ENCODE peak calls at places on chromosome 18, in six cellular contexts. P, Z, V, K, Q and L are unnamed samples.

GRCh38 chr18:8224576-8224975 is 384.7 kb upstream of the RAB12 start:
- DNase-seq in K (no peak), V (no peak), P (no peak), Q (no peak), Z (peak; percentile 28), L (no peak)

GRCh38 chr18:59155140-59155539 is 15.5 kb downstream of the SEC11C start:
- DNase-seq in K (no peak), Z (peak; percentile 95), P (no peak), Q (peak; percentile 94), V (no peak), L (no peak)

GRCh38 chr18:79863946-79864725 is 66.4 kb downstream of the KCNG2 start:
- DNase-seq in Z (no peak), V (peak; percentile 42), Q (no peak), K (no peak), P (no peak), L (no peak)

GRCh38 chr18:456361-456821 is 44.1 kb downstream of the COLEC12 start:
- DNase-seq in Q (peak; percentile 5), K (no peak), Z (peak; percentile 43), V (no peak), P (no peak), L (no peak)

GRCh38 chr18:10557085-10557677 is 31.4 kb downstream of the NAPG start:
- DNase-seq in Q (no peak), Z (no peak), K (no peak), P (no peak), V (no peak), L (no peak)

GRCh38 chr18:9531791-9532410 is 56.6 kb downstream of the RALBP1 start:
- DNase-seq in V (no peak), P (peak; percentile 19), Z (peak; percentile 33), K (no peak), Q (no peak), L (no peak)

GRCh38 chr18:57915848-57916596 is 112.9 kb upstream of the ATP8B1 start:
- DNase-seq in P (peak; percentile 18), Q (no peak), K (peak; percentile 17), V (no peak), Z (peak; percentile 47), L (no peak)

GRCh38 chr18:9969247-9969646 is 55.4 kb downstream of the VAPA start:
- DNase-seq in P (no peak), Z (no peak), Q (no peak), V (no peak), K (no peak), L (no peak)

GRCh38 chr18:58536187-58536516 is 92.7 kb downstream of the ALPK2 start:
- DNase-seq in V (no peak), Z (no peak), K (no peak), Q (no peak), P (no peak), L (no peak)

GRCh38 chr18:57644540-57644939 is 22.9 kb upstream of the NARS1 start:
- DNase-seq in P (no peak), Z (peak; percentile 17), Q (no peak), V (no peak), K (no peak), L (no peak)

GRCh38 chr18:9356969-9357368 is 22.4 kb downstream of the TWSG1 start:
- DNase-seq in P (no peak), V (no peak), K (no peak), Q (no peak), Z (no peak), L (no peak)

GRCh38 chr18:45517181-45517741 is 98.0 kb upstream of the SLC14A2 start:
- DNase-seq in Q (peak; percentile 22), P (peak; percentile 80), Z (no peak), V (no peak), K (peak; percentile 37), L (no peak)

GRCh38 chr18:79617521-79618500 is 61.8 kb upstream of the CTDP1 start:
- DNase-seq in Z (no peak), V (peak; percentile 77), Q (no peak), P (no peak), K (no peak), L (no peak)

GRCh38 chr18:199214-199613 is 40.9 kb downstream of the USP14 start:
- DNase-seq in Q (peak; percentile 45), V (no peak), Z (no peak), K (no peak), P (no peak), L (no peak)

GRCh38 chr18:40851014-40851429 is 1104.0 kb upstream of the PIK3C3 start:
- DNase-seq in Z (peak; percentile 54), P (no peak), V (no peak), K (no peak), Q (no peak), L (no peak)

GRCh38 chr18:40094441-40094840 is 1860.6 kb upstream of the PIK3C3 start:
- DNase-seq in K (no peak), Z (no peak), P (no peak), Q (peak; percentile 42), V (no peak), L (no peak)

GRCh38 chr18:79801217-79801616 is 3.5 kb downstream of the KCNG2 start:
- DNase-seq in Z (no peak), P (no peak), K (no peak), Q (no peak), V (no peak), L (no peak)

GRCh38 chr18:21650301-21650700 is 38.2 kb downstream of the SNRPD1 start:
- DNase-seq in Q (no peak), K (no peak), P (no peak), Z (no peak), V (no peak), L (no peak)

GRCh38 chr18:76618721-76619120 is 123.7 kb upstream of the ZNF516 start:
- DNase-seq in Z (no peak), K (no peak), P (no peak), Q (no peak), V (no peak), L (no peak)

GRCh38 chr18:43830905-43831304 is 553.6 kb upstream of the SYT4 start:
- DNase-seq in Q (peak; percentile 95), P (peak; percentile 62), K (no peak), V (no peak), Z (no peak), L (no peak)

GRCh38 chr18:63889641-63890040 is 2.1 kb downstream of the SERPINB2 start:
- DNase-seq in Z (no peak), Q (no peak), P (no peak), K (no peak), V (no peak), L (no peak)

GRCh38 chr18:63887424-63887823 is at the start of gene SERPINB2:
- DNase-seq in V (no peak), K (no peak), P (no peak), Q (no peak), Z (peak; percentile 41), L (no peak)

GRCh38 chr18:63890950-63891304 is 3.4 kb downstream of the SERPINB2 start:
- DNase-seq in V (no peak), P (no peak), Z (peak; percentile 18), Q (peak; percentile 41), K (no peak), L (no peak)

GRCh38 chr18:63890226-63890949 is 2.9 kb downstream of the SERPINB2 start:
- DNase-seq in P (no peak), K (no peak), V (no peak), Z (no peak), Q (no peak), L (no peak)

DNA sequence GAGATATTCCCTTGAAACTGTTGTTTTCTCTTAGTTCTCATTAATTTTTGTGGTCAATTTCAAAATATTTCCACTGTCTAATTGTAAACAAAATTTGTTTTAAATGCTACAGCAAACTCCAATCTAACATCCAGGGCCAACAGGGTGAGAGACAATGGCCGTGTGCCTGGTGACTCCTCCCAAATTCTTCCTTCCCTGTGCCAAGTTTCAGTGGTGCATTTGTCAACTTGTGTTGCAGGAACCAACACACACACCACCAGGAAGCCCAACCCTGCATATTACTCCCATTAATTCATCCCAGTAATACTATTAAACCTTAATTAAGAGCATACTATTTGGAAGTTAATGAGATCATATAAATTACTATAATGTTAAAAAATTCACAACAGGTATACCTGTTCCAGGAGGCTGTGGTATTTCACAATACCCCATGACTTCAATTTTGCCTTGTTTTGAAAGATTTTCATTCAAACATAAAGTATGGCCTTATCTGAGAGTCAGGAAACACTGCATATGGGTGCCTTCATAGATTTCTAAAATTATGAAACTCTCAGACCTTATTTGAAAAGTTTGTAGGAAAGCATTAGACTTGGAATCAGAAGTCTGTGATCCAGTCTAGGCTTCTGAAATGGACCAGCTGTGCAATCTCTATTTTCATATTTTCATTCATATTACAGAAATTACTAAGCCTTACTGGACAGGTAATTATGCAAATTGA is 1.1 kb downstream of the SERPINB2 start:
- DNase-seq in Z (no peak), P (peak; percentile 5), Q (no peak), K (no peak), V (no peak), L (no peak)
- H2BK15ac ChIP-seq in Z (no peak overlapping the region), P (no peak overlapping the region), Q (no peak overlapping the region), K (no peak overlapping the region), V (no peak overlapping the region), L (no peak overlapping the region)

DNA sequence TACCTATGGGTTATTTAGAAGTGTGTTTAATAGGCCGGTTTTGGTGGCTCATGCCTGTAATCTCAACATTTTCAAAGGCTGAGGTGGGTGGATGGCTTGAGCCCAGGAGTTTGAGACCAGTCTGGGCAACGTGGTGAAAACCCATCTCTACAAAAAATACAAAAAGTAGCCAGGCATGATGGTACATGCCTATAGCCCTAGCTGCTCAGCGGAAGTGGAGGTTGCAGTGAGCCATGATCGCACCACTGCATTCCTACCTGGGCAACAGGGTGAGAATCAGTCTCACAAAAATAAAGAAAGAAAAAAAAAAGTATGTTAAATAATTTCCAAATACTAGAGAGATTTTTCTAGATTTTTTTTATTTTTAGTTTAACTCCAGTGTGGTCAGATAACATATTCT is 316.0 kb downstream of the KIAA1328 start:
- DNase-seq in V (no peak), Q (no peak), P (no peak), Z (no peak), K (no peak), L (no peak)
- H2BK15ac ChIP-seq in V (no peak overlapping the region), Q (no peak overlapping the region), P (no peak overlapping the region), Z (no peak overlapping the region), K (no peak overlapping the region), L (no peak overlapping the region)

DNA sequence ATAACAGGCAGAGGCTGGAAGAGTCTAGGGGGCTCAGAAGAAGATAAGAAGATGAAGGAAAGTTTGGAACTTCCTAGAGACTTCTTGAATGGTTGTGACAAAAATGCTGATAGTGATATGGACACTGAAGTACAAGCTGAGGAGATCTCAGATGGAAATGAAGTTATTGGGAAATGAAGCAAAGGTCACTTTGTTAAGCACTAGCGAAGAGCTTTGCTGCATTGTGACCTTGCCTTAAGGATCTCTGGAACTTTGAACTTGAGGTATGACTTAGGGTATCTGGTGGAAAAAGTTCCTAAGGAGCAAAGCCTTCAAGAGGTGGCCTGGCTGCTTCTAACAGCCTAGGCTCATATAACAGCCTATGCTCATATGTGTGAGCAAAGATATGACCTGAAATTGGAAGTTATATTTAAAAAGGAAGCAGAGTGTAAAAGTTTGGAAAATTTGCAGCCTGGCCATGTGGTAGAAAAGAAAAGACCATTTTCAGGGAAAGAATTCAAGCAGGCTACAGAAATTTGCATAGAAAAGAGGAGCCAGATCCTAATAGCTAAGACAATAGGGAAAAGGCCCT is 91.3 kb downstream of the L3MBTL4 start:
- DNase-seq in Z (no peak), V (no peak), Q (no peak), P (peak; percentile 13), K (no peak), L (no peak)
- H2BK15ac ChIP-seq in Z (no peak overlapping the region), V (no peak overlapping the region), Q (no peak overlapping the region), P (no peak overlapping the region), K (no peak overlapping the region), L (no peak overlapping the region)

DNA sequence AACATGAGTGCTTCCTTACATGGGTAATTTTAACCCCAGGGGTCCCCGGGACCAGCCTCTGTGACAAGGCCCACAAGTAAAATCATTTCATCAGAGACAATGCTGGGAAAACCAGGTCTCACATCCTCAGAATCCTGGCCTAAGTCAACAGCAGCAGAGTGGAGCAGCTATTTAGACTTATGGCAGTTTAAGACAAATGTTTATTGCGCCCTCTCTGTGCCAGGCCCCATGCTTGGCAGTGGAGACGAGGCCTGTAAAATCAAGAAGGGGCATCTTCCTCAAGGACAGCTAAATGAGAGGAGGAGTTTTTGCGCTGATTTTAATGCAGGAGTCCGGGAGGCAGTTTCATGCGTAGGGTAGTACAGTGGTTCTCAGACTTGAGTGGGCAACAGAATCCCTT is 56.0 kb upstream of the ACAA2 start:
- DNase-seq in K (no peak), V (no peak), Q (no peak), P (no peak), Z (no peak), L (no peak)
- H2BK15ac ChIP-seq in K (no peak overlapping the region), V (no peak overlapping the region), Q (no peak overlapping the region), P (no peak overlapping the region), Z (no peak overlapping the region), L (no peak overlapping the region)